ENCODE peak calls at places on chromosomes 12 and 14, in four cellular contexts. One of them, this sample, is unnamed.

GRCh38 chr12:18905134-18905533 is 167.2 kb downstream of the CAPZA3 start:
- DNase-seq in K562: no peak
- DNase-seq in WTC11: no peak
- DNase-seq in HepG2: peak; percentile 15
- DNase-seq in this sample: no peak

GRCh38 chr12:106300761-106301160 is 1.8 kb upstream of the TCP11L2 start:
- DNase-seq in K562: peak; percentile 35
- DNase-seq in WTC11: no peak
- DNase-seq in HepG2: peak; percentile 46
- DNase-seq in this sample: no peak

GRCh38 chr12:1846421-1847405 is 26.3 kb downstream of the LRTM2 start:
- DNase-seq in K562: no peak
- DNase-seq in WTC11: peak; percentile 7
- DNase-seq in HepG2: no peak
- DNase-seq in this sample: no peak

GRCh38 chr14:21098892-21099595 is 589 bp upstream of the ZNF219 start:
- DNase-seq in K562: no peak
- DNase-seq in WTC11: no peak
- DNase-seq in HepG2: no peak
- DNase-seq in this sample: no peak

GRCh38 chr12:46303039-46303666 is 34.3 kb upstream of the SLC38A1 start:
- DNase-seq in K562: peak; percentile 57
- DNase-seq in WTC11: peak; percentile 48
- DNase-seq in HepG2: peak; percentile 27
- DNase-seq in this sample: peak; percentile 22

GRCh38 chr14:22748691-22749090 is 17.8 kb upstream of the OXA1L start:
- DNase-seq in K562: no peak
- DNase-seq in WTC11: no peak
- DNase-seq in HepG2: no peak
- DNase-seq in this sample: no peak

GRCh38 chr12:93722757-93723567 is 45.8 kb downstream of the CRADD start:
- DNase-seq in K562: no peak
- DNase-seq in WTC11: no peak
- DNase-seq in HepG2: no peak
- DNase-seq in this sample: no peak

GRCh38 chr12:57797938-57798337 is 15.4 kb downstream of the TSFM start:
- DNase-seq in K562: no peak
- DNase-seq in WTC11: no peak
- DNase-seq in HepG2: no peak
- DNase-seq in this sample: no peak

GRCh38 chr12:76085159-76085868 is 829 bp upstream of the NAP1L1 start:
- DNase-seq in K562: peak; percentile 64
- DNase-seq in WTC11: no peak
- DNase-seq in HepG2: no peak
- DNase-seq in this sample: no peak

GRCh38 chr14:90796319-90796718 is 19.9 kb downstream of the TTC7B start:
- DNase-seq in K562: peak; percentile 27
- DNase-seq in WTC11: no peak
- DNase-seq in HepG2: no peak
- DNase-seq in this sample: no peak

GRCh38 chr12:753401-754237 is 1.2 kb downstream of the WNK1 start:
- DNase-seq in K562: peak; percentile 44
- DNase-seq in WTC11: peak; percentile 59
- DNase-seq in HepG2: no peak
- DNase-seq in this sample: peak; percentile 24

GRCh38 chr12:133130808-133131128 is 341 bp downstream of the ZNF10 start:
- DNase-seq in K562: no peak
- DNase-seq in WTC11: peak; percentile 17
- DNase-seq in HepG2: no peak
- DNase-seq in this sample: no peak

GRCh38 chr14:65167072-65167645 is 64.8 kb upstream of the MAX start:
- DNase-seq in K562: peak; percentile 33
- DNase-seq in WTC11: no peak
- DNase-seq in HepG2: no peak
- DNase-seq in this sample: no peak

GRCh38 chr12:6605425-6606330 is 1.5 kb downstream of the CHD4 start:
- DNase-seq in K562: peak; percentile 16
- DNase-seq in WTC11: peak; percentile 47
- DNase-seq in HepG2: no peak
- DNase-seq in this sample: peak; percentile 23

GRCh38 chr14:90675399-90675798 is 140.8 kb downstream of the TTC7B start:
- DNase-seq in K562: no peak
- DNase-seq in WTC11: no peak
- DNase-seq in HepG2: no peak
- DNase-seq in this sample: no peak

GRCh38 chr14:35865611-35866010 is 39.5 kb downstream of the BRMS1L start:
- DNase-seq in K562: no peak
- DNase-seq in WTC11: no peak
- DNase-seq in HepG2: no peak
- DNase-seq in this sample: no peak

GRCh38 chr12:6229224-6229748 is 29.1 kb downstream of the CD9 start:
- DNase-seq in K562: no peak
- DNase-seq in WTC11: no peak
- DNase-seq in HepG2: no peak
- DNase-seq in this sample: no peak

GRCh38 chr12:81573228-81573627 is 185.9 kb downstream of the PPFIA2 start:
- DNase-seq in K562: no peak
- DNase-seq in WTC11: no peak
- DNase-seq in HepG2: no peak
- DNase-seq in this sample: no peak

GRCh38 chr12:3293446-3294161 is 197.4 kb upstream of the PRMT8 start:
- DNase-seq in K562: peak; percentile 4
- DNase-seq in WTC11: no peak
- DNase-seq in HepG2: no peak
- DNase-seq in this sample: no peak

GRCh38 chr14:64234877-64235651 is 59.1 kb downstream of the ESR2 start:
- DNase-seq in K562: no peak
- DNase-seq in WTC11: no peak
- DNase-seq in HepG2: no peak
- DNase-seq in this sample: no peak

GRCh38 chr12:113537751-113538087 is 66.0 kb upstream of the LHX5 start:
- DNase-seq in K562: peak; percentile 19
- DNase-seq in WTC11: no peak
- DNase-seq in HepG2: no peak
- DNase-seq in this sample: no peak

GRCh38 chr12:69388371-69388770 is 28.8 kb downstream of the YEATS4 start:
- DNase-seq in K562: peak; percentile 15
- DNase-seq in WTC11: no peak
- DNase-seq in HepG2: peak; percentile 43
- DNase-seq in this sample: no peak

GRCh38 chr12:7747196-7747595 is at the start of gene CLEC4C:
- DNase-seq in K562: no peak
- DNase-seq in WTC11: no peak
- DNase-seq in HepG2: no peak
- DNase-seq in this sample: no peak

GRCh38 chr12:25518512-25518911 is 34.6 kb downstream of the LMNTD1 start:
- DNase-seq in K562: no peak
- DNase-seq in WTC11: no peak
- DNase-seq in HepG2: no peak
- DNase-seq in this sample: no peak

GRCh38 chr14:65470404-65470880 is 57.9 kb downstream of the FUT8 start:
- DNase-seq in K562: no peak
- DNase-seq in WTC11: peak; percentile 38
- DNase-seq in HepG2: no peak
- DNase-seq in this sample: no peak

GRCh38 chr12:81644503-81644902 is 114.6 kb downstream of the PPFIA2 start:
- DNase-seq in K562: peak; percentile 3
- DNase-seq in WTC11: no peak
- DNase-seq in HepG2: peak; percentile 38
- DNase-seq in this sample: peak; percentile 19

GRCh38 chr14:101123639-101124525 is 220.4 kb upstream of the RTL1 start:
- DNase-seq in K562: no peak
- DNase-seq in WTC11: no peak
- DNase-seq in HepG2: no peak
- DNase-seq in this sample: no peak

GRCh38 chr12:127926004-127926403 is 341.0 kb upstream of the TMEM132C start:
- DNase-seq in K562: no peak
- DNase-seq in WTC11: no peak
- DNase-seq in HepG2: no peak
- DNase-seq in this sample: peak; percentile 9

GRCh38 chr14:46672128-46672527 is 20.5 kb upstream of the RPL10L start:
- DNase-seq in K562: no peak
- DNase-seq in WTC11: no peak
- DNase-seq in HepG2: no peak
- DNase-seq in this sample: no peak

GRCh38 chr14:102748806-102749205 is 28.4 kb upstream of the TRAF3 start:
- DNase-seq in K562: no peak
- DNase-seq in WTC11: no peak
- DNase-seq in HepG2: no peak
- DNase-seq in this sample: no peak

GRCh38 chr12:21800011-21800410 is 25.5 kb upstream of the KCNJ8 start:
- DNase-seq in K562: no peak
- DNase-seq in WTC11: no peak
- DNase-seq in HepG2: no peak
- DNase-seq in this sample: no peak

GRCh38 chr14:94965551-94966339 is 191.6 kb downstream of the DICER1 start:
- DNase-seq in K562: no peak
- DNase-seq in WTC11: no peak
- DNase-seq in HepG2: no peak
- DNase-seq in this sample: no peak

GRCh38 chr14:92603309-92604257 is 90.0 kb downstream of the RIN3 start:
- DNase-seq in K562: no peak
- DNase-seq in WTC11: no peak
- DNase-seq in HepG2: no peak
- DNase-seq in this sample: no peak
- TF ChIP-seq ELF4 in K562: no peak
- TF ChIP-seq ELF4 in WTC11: no peak
- TF ChIP-seq ELF4 in HepG2: no peak
- TF ChIP-seq ELF4 in this sample: no peak

DNA sequence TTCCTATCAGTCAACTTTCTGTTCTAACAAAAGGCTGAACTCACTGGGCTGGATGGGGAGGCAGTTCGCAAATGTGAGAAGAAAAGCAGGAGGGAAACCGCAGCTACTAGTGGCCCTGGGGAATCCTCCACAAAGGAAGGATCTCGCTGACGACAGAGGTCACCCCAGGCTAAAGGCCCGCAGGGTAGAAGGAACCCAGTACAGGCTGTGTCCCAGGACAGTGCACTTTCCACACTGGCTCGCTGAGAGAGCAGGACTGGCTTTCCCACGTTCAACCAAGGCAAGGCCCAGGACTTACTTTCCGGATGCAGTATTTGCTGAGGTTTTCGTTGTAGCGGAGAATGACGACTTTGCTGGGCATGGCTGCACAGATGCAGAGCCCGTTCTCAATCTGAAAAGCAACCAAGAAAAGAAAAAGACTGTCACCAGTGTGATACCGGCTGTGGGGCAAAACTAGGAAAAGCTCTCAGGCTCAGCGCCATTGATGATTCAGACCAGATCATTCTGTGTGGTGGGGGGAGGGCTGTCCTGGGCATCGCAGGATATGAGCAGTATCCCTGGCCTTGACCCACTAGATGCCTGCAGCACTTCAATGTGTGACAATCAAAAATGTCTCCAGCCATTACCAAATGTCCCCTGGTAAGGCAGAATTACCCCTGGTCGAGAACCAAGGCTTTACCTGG is 36.3 kb downstream of the PRKAB1 start:
- DNase-seq in K562: no peak
- DNase-seq in WTC11: no peak
- DNase-seq in HepG2: no peak
- DNase-seq in this sample: no peak
- TF ChIP-seq ELF4 in K562: no peak
- TF ChIP-seq ELF4 in WTC11: no peak
- TF ChIP-seq ELF4 in HepG2: no peak
- TF ChIP-seq ELF4 in this sample: no peak

DNA sequence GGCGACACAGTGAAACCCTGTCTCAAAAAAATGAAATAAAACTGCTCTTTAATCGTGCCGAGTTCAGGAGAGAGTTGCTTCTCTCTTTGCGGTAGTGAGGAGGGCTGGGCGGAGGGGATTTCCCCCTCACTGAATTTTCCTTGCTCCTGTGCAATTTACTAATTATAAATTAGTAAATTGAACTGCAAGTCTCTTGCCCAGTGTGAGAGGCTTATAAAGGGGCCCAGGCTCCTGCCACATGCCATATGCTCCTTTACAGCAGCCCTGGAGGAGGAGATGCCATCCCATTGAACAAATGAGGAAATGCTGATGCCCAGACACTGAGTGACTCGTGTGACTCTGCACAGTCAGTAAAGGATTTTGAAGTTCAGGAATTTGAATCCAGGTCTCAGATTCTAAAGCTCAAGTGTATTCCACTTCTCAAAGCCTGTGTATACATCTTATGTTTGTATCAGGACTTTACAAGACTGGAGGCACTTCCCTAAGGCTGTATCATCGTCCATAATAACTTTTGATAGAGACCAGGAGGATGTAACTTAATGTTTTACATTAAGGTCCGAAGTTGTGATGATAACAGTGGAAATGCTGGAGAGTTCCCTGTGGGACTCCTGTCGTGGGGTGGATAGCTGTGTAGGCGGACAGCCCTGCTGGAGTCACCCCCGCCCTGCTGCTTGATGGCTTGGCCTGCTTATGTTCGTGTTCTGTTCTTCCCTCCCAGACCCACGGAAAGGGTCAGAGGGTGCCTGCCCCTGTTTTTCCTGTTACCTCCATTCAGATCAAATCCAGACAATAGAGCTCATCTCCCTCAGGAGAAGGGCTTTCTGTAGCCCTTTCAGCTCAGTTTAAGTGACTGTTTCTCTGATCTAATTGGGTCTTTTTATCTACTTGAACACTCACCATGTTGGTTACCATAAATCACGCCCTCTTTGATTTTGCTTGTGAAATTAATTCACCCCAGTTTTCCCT is 13.9 kb downstream of the PELI2 start:
- DNase-seq in K562: no peak
- DNase-seq in WTC11: no peak
- DNase-seq in HepG2: no peak
- DNase-seq in this sample: no peak
- TF ChIP-seq ELF4 in K562: no peak
- TF ChIP-seq ELF4 in WTC11: no peak
- TF ChIP-seq ELF4 in HepG2: no peak
- TF ChIP-seq ELF4 in this sample: no peak

GRCh38 chr12:32455607-32456063 is 56.3 kb downstream of the FGD4 start:
- DNase-seq in K562: peak; percentile 62
- DNase-seq in WTC11: no peak
- DNase-seq in HepG2: peak; percentile 55
- DNase-seq in this sample: peak; percentile 34
- TF ChIP-seq ELF4 in K562: no peak
- TF ChIP-seq ELF4 in WTC11: no peak
- TF ChIP-seq ELF4 in HepG2: no peak
- TF ChIP-seq ELF4 in this sample: no peak

GRCh38 chr12:39873065-39873464 is 232.8 kb downstream of the SLC2A13 start:
- DNase-seq in K562: no peak
- DNase-seq in WTC11: no peak
- DNase-seq in HepG2: no peak
- DNase-seq in this sample: no peak
- TF ChIP-seq ELF4 in K562: no peak
- TF ChIP-seq ELF4 in WTC11: no peak
- TF ChIP-seq ELF4 in HepG2: no peak
- TF ChIP-seq ELF4 in this sample: no peak

This sample was measured in HEK293T.